ENCODE peak calls at places on chromosomes 7 and 10, in five cellular contexts. P, H, Z, A and M are unnamed samples.

GRCh38 chr10:95246582-95247051 is 44.2 kb downstream of the PDLIM1 start:
- DNase-seq in P (peak; percentile 62), H (peak; percentile 89), Z (peak; percentile 89), A (peak; percentile 13), M (peak; percentile 76)

GRCh38 chr10:122560279-122560804 is at the start of gene DMBT1:
- DNase-seq in P (no peak), H (no peak), Z (peak; percentile 19), A (no peak), M (no peak)

GRCh38 chr7:101580596-101580995 is 48.5 kb downstream of the MYL10 start:
- DNase-seq in P (no peak), H (no peak), Z (peak; percentile 50), A (no peak), M (no peak)

GRCh38 chr10:51422311-51423120 is 276.9 kb downstream of the CSTF2T start:
- DNase-seq in P (no peak), H (peak; percentile 80), Z (peak; percentile 79), A (no peak), M (peak; percentile 59)

GRCh38 chr7:106283501-106283830 is 1.3 kb downstream of the NAMPT start:
- DNase-seq in P (no peak), H (peak; percentile 59), Z (no peak), A (no peak), M (no peak)

GRCh38 chr7:150934045-150934766 is 43.9 kb downstream of the KCNH2 start:
- DNase-seq in P (no peak), H (no peak), Z (peak; percentile 46), A (no peak), M (no peak)

GRCh38 chr10:88062798-88063472 is 199.5 kb downstream of the PTEN start:
- DNase-seq in P (no peak), H (peak; percentile 54), Z (no peak), A (no peak), M (no peak)

GRCh38 chr10:71217266-71218045 is 5.1 kb downstream of the UNC5B start:
- DNase-seq in P (peak; percentile 30), H (no peak), Z (peak; percentile 64), A (no peak), M (no peak)

GRCh38 chr10:124991872-124992271 is 49.9 kb downstream of the ZRANB1 start:
- DNase-seq in P (no peak), H (no peak), Z (no peak), A (no peak), M (no peak)

GRCh38 chr10:117670116-117670515 is 127.6 kb downstream of the EMX2 start:
- DNase-seq in P (no peak), H (no peak), Z (no peak), A (no peak), M (no peak)

GRCh38 chr10:28677889-28678686 is 767 bp downstream of the BAMBI start:
- DNase-seq in P (peak; percentile 29), H (no peak), Z (no peak), A (no peak), M (no peak)

GRCh38 chr7:133836666-133837065 is 290.5 kb upstream of the LRGUK start:
- DNase-seq in P (no peak), H (no peak), Z (no peak), A (no peak), M (no peak)

GRCh38 chr7:123749537-123749857 is 694 bp upstream of the WASL start:
- DNase-seq in P (no peak), H (peak; percentile 67), Z (peak; percentile 70), A (no peak), M (no peak)

GRCh38 chr7:119925890-119926289 is 347.1 kb upstream of the KCND2 start:
- DNase-seq in P (peak; percentile 74), H (no peak), Z (no peak), A (no peak), M (no peak)

GRCh38 chr10:121851791-121852190 is 76.0 kb downstream of the ATE1 start:
- DNase-seq in P (no peak), H (no peak), Z (no peak), A (no peak), M (no peak)

GRCh38 chr7:132577206-132578049 is 1.2 kb upstream of the PLXNA4 start:
- DNase-seq in P (no peak), H (peak; percentile 89), Z (peak; percentile 84), A (no peak), M (peak; percentile 62)

GRCh38 chr7:87628780-87629569 is 777 bp downstream of the RUNDC3B start:
- DNase-seq in P (no peak), H (peak; percentile 3), Z (no peak), A (peak; percentile 4), M (peak; percentile 49)

GRCh38 chr7:100366411-100367250 is 6.7 kb upstream of the PILRA start:
- DNase-seq in P (no peak), H (no peak), Z (no peak), A (no peak), M (no peak)

GRCh38 chr7:87113077-87113476 is 39.2 kb upstream of the DMTF1 start:
- DNase-seq in P (no peak), H (peak; percentile 77), Z (no peak), A (no peak), M (no peak)

GRCh38 chr7:121562274-121562673 is 166.2 kb upstream of the FAM3C start:
- DNase-seq in P (no peak), H (peak; percentile 18), Z (no peak), A (no peak), M (no peak)

GRCh38 chr7:121558288-121558687 is 162.2 kb upstream of the FAM3C start:
- DNase-seq in P (no peak), H (no peak), Z (no peak), A (no peak), M (no peak)

GRCh38 chr7:121557034-121557892 is 161.2 kb upstream of the FAM3C start:
- DNase-seq in P (no peak), H (no peak), Z (no peak), A (no peak), M (no peak)

GRCh38 chr7:121561717-121562116 is 165.6 kb upstream of the FAM3C start:
- DNase-seq in P (no peak), H (no peak), Z (no peak), A (no peak), M (no peak)

DNA sequence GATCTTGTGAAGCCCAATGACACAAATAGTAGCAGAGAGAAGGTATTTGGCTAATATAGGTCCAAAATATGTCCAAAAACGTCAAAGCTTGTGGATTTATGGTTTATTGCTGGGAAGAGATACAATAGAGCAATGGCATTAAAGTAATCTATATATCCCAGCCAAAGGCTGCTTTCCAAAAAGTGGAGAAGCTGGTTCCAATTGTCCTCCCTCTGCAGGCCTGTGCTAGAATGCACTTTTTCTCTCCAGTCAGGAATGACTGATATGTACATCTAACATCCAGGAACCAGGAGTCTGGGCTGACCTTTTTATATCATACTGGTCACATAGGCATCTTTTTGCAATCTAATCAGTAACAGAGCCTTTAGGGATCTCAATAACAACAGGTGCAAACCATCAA is 167.1 kb upstream of the FAM3C start:
- DNase-seq in P (no peak), H (no peak), Z (no peak), A (no peak), M (no peak)
- TF ChIP-seq CTCF in P (peak; percentile 27), H (peak; percentile 49), Z (no peak), A (no peak), M (no peak)

DNA sequence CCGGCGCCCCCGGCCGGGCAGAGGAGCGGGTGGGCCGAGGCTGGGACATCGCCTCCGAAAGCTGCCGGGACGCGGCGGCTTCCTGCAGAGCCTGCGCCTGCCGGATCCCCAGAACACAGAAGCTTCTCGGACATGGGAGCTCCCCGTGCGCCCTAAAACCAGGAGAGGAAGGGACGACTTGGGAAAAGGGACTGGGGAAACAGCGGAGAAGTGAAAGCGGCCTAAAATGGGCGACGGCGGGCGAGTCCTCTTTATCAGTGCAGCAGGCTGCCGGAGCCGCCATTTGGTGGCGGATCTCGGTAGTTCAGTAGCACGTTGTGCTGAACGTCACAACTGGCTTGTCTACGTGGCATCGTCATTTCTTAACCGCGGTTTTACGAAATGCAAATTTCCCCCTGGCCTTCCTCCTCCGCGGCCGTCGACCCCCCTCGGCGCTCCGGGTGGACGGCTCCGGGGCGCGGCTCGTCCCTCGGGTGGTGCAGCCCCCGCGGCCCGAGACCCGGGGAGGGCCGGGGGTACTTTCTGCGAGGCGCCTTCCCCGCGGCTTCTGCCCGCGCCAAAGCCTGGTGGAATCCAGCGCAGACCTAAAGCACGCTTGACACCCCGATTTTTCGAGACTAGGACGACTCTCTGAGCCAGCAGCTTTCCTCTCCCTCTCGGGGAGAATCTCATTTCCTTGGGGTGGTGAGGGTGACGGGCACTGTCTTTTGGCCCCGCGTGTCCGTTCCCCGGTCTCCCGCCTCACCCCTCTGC is 9.9 kb upstream of the SPAG6 start:
- DNase-seq in P (no peak), H (peak; percentile 68), Z (peak; percentile 80), A (no peak), M (peak; percentile 56)
- TF ChIP-seq CTCF in P (no peak), H (peak; percentile 19), Z (no peak), A (no peak), M (no peak)

GRCh38 chr10:81130014-81130413 is 592.3 kb downstream of the SH2D4B start:
- DNase-seq in P (no peak), H (no peak), Z (no peak), A (no peak), M (no peak)

GRCh38 chr10:81136261-81136660 is 598.6 kb downstream of the SH2D4B start:
- DNase-seq in P (no peak), H (no peak), Z (no peak), A (no peak), M (no peak)

DNA sequence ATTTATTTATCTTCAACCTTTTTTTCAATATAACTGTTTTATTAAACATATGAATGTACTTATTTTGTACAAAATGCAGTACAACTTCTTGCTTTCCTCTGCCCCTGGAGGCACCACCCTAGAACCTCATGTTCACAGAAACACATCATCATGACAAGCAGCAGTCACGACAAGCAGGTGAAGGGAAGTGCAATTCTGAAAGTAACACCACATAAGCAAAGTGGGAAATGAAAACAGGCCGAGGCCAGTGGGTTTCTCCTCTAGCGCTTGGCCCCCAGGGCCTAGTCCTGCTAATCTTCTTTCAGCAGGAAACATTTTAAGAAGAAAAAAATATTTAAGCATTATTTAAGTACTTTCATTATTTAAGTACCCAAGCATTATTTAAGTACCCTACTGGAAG is 598.1 kb downstream of the SH2D4B start:
- DNase-seq in P (no peak), H (no peak), Z (no peak), A (no peak), M (no peak)
- TF ChIP-seq CTCF in P (no peak), H (no peak), Z (no peak), A (no peak), M (no peak)

GRCh38 chr7:30019960-30020359 is 6.5 kb downstream of the FKBP14 start:
- DNase-seq in P (no peak), H (no peak), Z (no peak), A (no peak), M (no peak)

GRCh38 chr7:30020535-30020934 is 6.0 kb downstream of the FKBP14 start:
- DNase-seq in P (no peak), H (no peak), Z (no peak), A (no peak), M (no peak)

GRCh38 chr7:30022991-30023390 is 3.5 kb downstream of the FKBP14 start:
- DNase-seq in P (no peak), H (no peak), Z (no peak), A (no peak), M (no peak)

GRCh38 chr7:30023524-30023923 is 3.0 kb downstream of the FKBP14 start:
- DNase-seq in P (no peak), H (no peak), Z (no peak), A (no peak), M (no peak)

DNA sequence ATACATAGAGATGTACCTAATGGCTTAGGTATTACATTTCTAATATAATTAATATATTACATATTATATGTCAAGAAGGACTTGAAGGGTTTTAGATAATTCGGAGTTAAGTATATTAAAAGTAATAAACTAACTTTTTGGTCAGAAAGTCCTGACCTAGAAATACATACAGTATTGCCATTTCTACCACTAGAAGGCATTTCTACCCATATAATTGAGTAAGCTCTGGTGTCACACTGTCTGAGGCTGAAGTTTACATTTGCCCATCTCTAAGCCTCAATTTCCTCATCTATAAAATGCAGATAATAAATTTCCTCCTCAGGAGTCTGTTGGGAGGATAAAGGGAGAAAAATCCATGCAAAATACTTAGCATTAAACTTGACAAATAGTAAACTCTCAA is 7.1 kb downstream of the FKBP14 start:
- DNase-seq in P (no peak), H (no peak), Z (no peak), A (no peak), M (no peak)
- TF ChIP-seq CTCF in P (no peak), H (no peak), Z (no peak), A (no peak), M (no peak)